ENCODE peak calls at places on chromosomes 2 and 18, in five cellular contexts. L, Z, E, D and X are unnamed samples.

GRCh38 chr18:31610841-31611240 is 19.2 kb downstream of the TTR start:
- DNase-seq in L (peak; percentile 24), Z (no peak), E (no peak), D (peak; percentile 49), X (peak; percentile 28)

GRCh38 chr18:11065061-11065460 is 84.3 kb downstream of the PIEZO2 start:
- DNase-seq in L (no peak), Z (no peak), E (no peak), D (no peak), X (no peak)

GRCh38 chr2:47653909-47654789 is 128.8 kb upstream of the MSH6 start:
- DNase-seq in L (no peak), Z (peak; percentile 59), E (no peak), D (peak; percentile 19), X (no peak)

GRCh38 chr18:41457730-41458129 is 497.3 kb upstream of the PIK3C3 start:
- DNase-seq in L (peak; percentile 11), Z (no peak), E (no peak), D (no peak), X (no peak)

GRCh38 chr2:65256088-65256487 is 28.5 kb downstream of the ACTR2 start:
- DNase-seq in L (no peak), Z (no peak), E (no peak), D (no peak), X (no peak)

GRCh38 chr2:237012021-237012420 is 73.7 kb upstream of the COPS8 start:
- DNase-seq in L (no peak), Z (no peak), E (no peak), D (no peak), X (no peak)

GRCh38 chr2:232761301-232761907 is 15.0 kb downstream of the KCNJ13 start:
- DNase-seq in L (no peak), Z (peak; percentile 71), E (peak; percentile 32), D (no peak), X (no peak)

GRCh38 chr18:68740966-68741365 is 26.1 kb upstream of the TMX3 start:
- DNase-seq in L (no peak), Z (no peak), E (no peak), D (no peak), X (no peak)

GRCh38 chr2:180938419-180938818 is 42.0 kb upstream of the UBE2E3 start:
- DNase-seq in L (no peak), Z (no peak), E (no peak), D (no peak), X (no peak)